ENCODE peak calls at places on chromosomes 11 and 22, in five cellular contexts. One of them, this sample, is unnamed.

GRCh38 chr11:117439256-117439655 is 111.6 kb downstream of the CEP164 start:
- DNase-seq in body of pancreas: no peak
- DNase-seq in dorsolateral prefrontal cortex: no peak
- DNase-seq in fibroblast of lung: no peak
- DNase-seq in psoas muscle: no peak
- DNase-seq in this sample: no peak

GRCh38 chr22:37965940-37966664 is 12.6 kb downstream of the POLR2F start:
- DNase-seq in body of pancreas: no peak
- DNase-seq in fibroblast of lung: no peak
- DNase-seq in psoas muscle: no peak
- DNase-seq in dorsolateral prefrontal cortex: no peak
- DNase-seq in this sample: no peak

GRCh38 chr22:45424241-45424731 is 10.8 kb downstream of the RIBC2 start:
- DNase-seq in dorsolateral prefrontal cortex: no peak
- DNase-seq in body of pancreas: peak; percentile 56
- DNase-seq in fibroblast of lung: no peak
- DNase-seq in psoas muscle: no peak
- DNase-seq in this sample: no peak

GRCh38 chr11:61488651-61489291 is 19.8 kb upstream of the LRRC10B start:
- DNase-seq in fibroblast of lung: peak; percentile 45
- DNase-seq in body of pancreas: peak; percentile 80
- DNase-seq in psoas muscle: peak; percentile 64
- DNase-seq in dorsolateral prefrontal cortex: no peak
- DNase-seq in this sample: no peak

GRCh38 chr11:73285721-73286120 is 13.6 kb downstream of the P2RY6 start:
- DNase-seq in dorsolateral prefrontal cortex: no peak
- DNase-seq in body of pancreas: no peak
- DNase-seq in fibroblast of lung: no peak
- DNase-seq in psoas muscle: no peak
- DNase-seq in this sample: no peak

GRCh38 chr22:41147722-41148121 is 55.3 kb downstream of the EP300 start:
- DNase-seq in psoas muscle: no peak
- DNase-seq in body of pancreas: no peak
- DNase-seq in dorsolateral prefrontal cortex: no peak
- DNase-seq in fibroblast of lung: no peak
- DNase-seq in this sample: no peak

GRCh38 chr11:131408011-131408640 is 37.7 kb downstream of the NTM start:
- DNase-seq in fibroblast of lung: peak; percentile 18
- DNase-seq in dorsolateral prefrontal cortex: no peak
- DNase-seq in psoas muscle: no peak
- DNase-seq in body of pancreas: peak; percentile 61
- DNase-seq in this sample: peak; percentile 10

GRCh38 chr22:29762263-29762662 is 4.5 kb downstream of the ZMAT5 start:
- DNase-seq in body of pancreas: no peak
- DNase-seq in psoas muscle: no peak
- DNase-seq in fibroblast of lung: no peak
- DNase-seq in dorsolateral prefrontal cortex: no peak
- DNase-seq in this sample: no peak

GRCh38 chr11:10575999-10576398 is 7.5 kb upstream of the LYVE1 start:
- DNase-seq in body of pancreas: no peak
- DNase-seq in fibroblast of lung: no peak
- DNase-seq in dorsolateral prefrontal cortex: no peak
- DNase-seq in psoas muscle: no peak
- DNase-seq in this sample: no peak

GRCh38 chr11:111944139-111944538 is 7.0 kb downstream of the DIXDC1 start:
- DNase-seq in psoas muscle: no peak
- DNase-seq in body of pancreas: no peak
- DNase-seq in dorsolateral prefrontal cortex: no peak
- DNase-seq in fibroblast of lung: peak; percentile 67
- DNase-seq in this sample: no peak

GRCh38 chr22:47213571-47214230 is 451.3 kb downstream of the TBC1D22A start:
- DNase-seq in body of pancreas: no peak
- DNase-seq in psoas muscle: no peak
- DNase-seq in dorsolateral prefrontal cortex: no peak
- DNase-seq in fibroblast of lung: peak; percentile 20
- DNase-seq in this sample: peak; percentile 33

GRCh38 chr11:122163420-122163819 is 47.4 kb upstream of the BLID start:
- DNase-seq in psoas muscle: no peak
- DNase-seq in dorsolateral prefrontal cortex: no peak
- DNase-seq in body of pancreas: no peak
- DNase-seq in fibroblast of lung: no peak
- DNase-seq in this sample: no peak

GRCh38 chr11:123603666-123604065 is 50.8 kb downstream of the SCN3B start:
- DNase-seq in fibroblast of lung: no peak
- DNase-seq in psoas muscle: no peak
- DNase-seq in dorsolateral prefrontal cortex: no peak
- DNase-seq in body of pancreas: no peak
- DNase-seq in this sample: no peak

GRCh38 chr11:109994896-109995295 is 98.3 kb upstream of the ZC3H12C start:
- DNase-seq in fibroblast of lung: no peak
- DNase-seq in body of pancreas: no peak
- DNase-seq in dorsolateral prefrontal cortex: no peak
- DNase-seq in psoas muscle: no peak
- DNase-seq in this sample: no peak

GRCh38 chr11:97794876-97795275 is 1225.9 kb upstream of the CNTN5 start:
- DNase-seq in fibroblast of lung: no peak
- DNase-seq in dorsolateral prefrontal cortex: no peak
- DNase-seq in body of pancreas: no peak
- DNase-seq in psoas muscle: no peak
- DNase-seq in this sample: no peak

GRCh38 chr11:109138200-109138599 is 283.8 kb upstream of the C11orf87 start:
- DNase-seq in psoas muscle: no peak
- DNase-seq in fibroblast of lung: peak; percentile 3
- DNase-seq in dorsolateral prefrontal cortex: no peak
- DNase-seq in body of pancreas: no peak
- DNase-seq in this sample: peak; percentile 6

GRCh38 chr22:44761025-44761424 is 8.7 kb downstream of the ARHGAP8 start:
- DNase-seq in psoas muscle: no peak
- DNase-seq in fibroblast of lung: no peak
- DNase-seq in dorsolateral prefrontal cortex: no peak
- DNase-seq in body of pancreas: no peak
- DNase-seq in this sample: no peak

GRCh38 chr11:84714316-84714780 is 912.8 kb downstream of the DLG2 start:
- DNase-seq in fibroblast of lung: peak; percentile 2
- DNase-seq in dorsolateral prefrontal cortex: no peak
- DNase-seq in psoas muscle: peak; percentile 37
- DNase-seq in body of pancreas: peak; percentile 75
- DNase-seq in this sample: peak; percentile 15

DNA sequence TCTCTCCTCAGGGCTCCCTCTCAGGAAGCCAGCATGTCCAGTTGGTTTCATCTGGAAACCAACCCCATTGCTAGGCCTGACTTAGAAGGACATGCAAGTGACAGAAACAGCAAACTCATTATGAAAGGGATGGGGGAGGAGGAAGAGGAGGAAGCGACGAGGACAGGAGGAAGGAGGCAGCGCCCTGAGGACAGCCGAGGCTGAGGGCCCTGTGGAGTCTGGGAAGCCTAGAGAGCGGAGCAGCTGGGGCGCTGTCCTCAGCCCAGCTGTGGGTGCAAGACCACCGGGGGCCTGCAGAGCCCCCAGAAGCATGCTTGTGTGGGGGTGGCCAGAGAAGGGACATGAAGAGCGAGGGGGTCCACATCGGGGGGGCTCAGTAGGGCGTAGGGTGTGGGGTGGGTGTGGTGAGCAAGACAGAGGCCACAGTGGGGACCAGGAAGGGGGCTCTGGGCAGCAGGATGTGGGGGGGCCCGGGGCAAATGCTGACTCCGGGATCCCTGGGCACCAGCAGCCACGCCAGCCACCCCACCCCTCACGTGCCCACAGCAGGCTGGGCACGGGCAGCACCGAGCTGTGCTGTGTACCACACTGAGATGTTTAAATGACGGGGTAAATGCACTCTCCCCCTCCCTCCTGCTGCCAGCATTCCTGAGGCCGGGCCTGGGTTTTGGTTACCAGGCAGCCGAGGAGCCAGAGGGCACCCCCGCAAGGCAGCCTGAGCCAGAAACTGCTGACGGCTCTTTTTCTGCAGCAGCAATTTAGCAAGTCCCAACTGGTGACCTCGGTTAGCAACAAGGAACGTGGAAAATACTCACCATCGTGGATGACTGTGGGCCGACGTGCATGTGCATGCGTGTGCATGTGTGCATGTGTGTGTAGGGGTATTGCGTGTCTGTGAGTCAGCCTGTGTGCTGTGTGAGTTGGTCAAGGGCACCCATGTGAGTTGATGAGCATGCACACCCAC is 82.7 kb upstream of the LINC01488 start:
- DNase-seq in dorsolateral prefrontal cortex: no peak
- DNase-seq in fibroblast of lung: peak; percentile 51
- DNase-seq in body of pancreas: peak; percentile 55
- DNase-seq in psoas muscle: no peak
- DNase-seq in this sample: peak; percentile 71
- H3K27ac ChIP-seq in dorsolateral prefrontal cortex: no peak overlapping the region
- H3K27ac ChIP-seq in fibroblast of lung: no peak overlapping the region
- H3K27ac ChIP-seq in body of pancreas: no peak overlapping the region
- H3K27ac ChIP-seq in psoas muscle: no peak overlapping the region
- H3K27ac ChIP-seq in this sample: peak overlapping the region; percentile 82

GRCh38 chr11:72024073-72024749 is 25.5 kb downstream of the IL18BP start:
- DNase-seq in fibroblast of lung: no peak
- DNase-seq in body of pancreas: no peak
- DNase-seq in dorsolateral prefrontal cortex: no peak
- DNase-seq in psoas muscle: no peak
- DNase-seq in this sample: no peak
- H3K27ac ChIP-seq in fibroblast of lung: no peak overlapping the region
- H3K27ac ChIP-seq in body of pancreas: no peak overlapping the region
- H3K27ac ChIP-seq in dorsolateral prefrontal cortex: no peak overlapping the region
- H3K27ac ChIP-seq in psoas muscle: peak overlapping the region; percentile 50
- H3K27ac ChIP-seq in this sample: peak overlapping the region; percentile 80

GRCh38 chr11:119684361-119685072 is 44.5 kb downstream of the NECTIN1 start:
- DNase-seq in body of pancreas: peak; percentile 47
- DNase-seq in dorsolateral prefrontal cortex: no peak
- DNase-seq in psoas muscle: no peak
- DNase-seq in fibroblast of lung: peak; percentile 69
- DNase-seq in this sample: peak; percentile 89
- H3K27ac ChIP-seq in body of pancreas: no peak overlapping the region
- H3K27ac ChIP-seq in dorsolateral prefrontal cortex: no peak overlapping the region
- H3K27ac ChIP-seq in psoas muscle: no peak overlapping the region
- H3K27ac ChIP-seq in fibroblast of lung: peak overlapping the region; percentile 32
- H3K27ac ChIP-seq in this sample: peak overlapping the region; percentile 87

GRCh38 chr11:86681039-86681745 is 8.8 kb upstream of the ME3 start:
- DNase-seq in psoas muscle: no peak
- DNase-seq in fibroblast of lung: no peak
- DNase-seq in body of pancreas: no peak
- DNase-seq in dorsolateral prefrontal cortex: no peak
- DNase-seq in this sample: no peak
- H3K27ac ChIP-seq in psoas muscle: peak overlapping the region; percentile 31
- H3K27ac ChIP-seq in fibroblast of lung: no peak overlapping the region
- H3K27ac ChIP-seq in body of pancreas: no peak overlapping the region
- H3K27ac ChIP-seq in dorsolateral prefrontal cortex: peak overlapping the region; percentile 19
- H3K27ac ChIP-seq in this sample: no peak overlapping the region

GRCh38 chr11:129445226-129445625 is 69.6 kb downstream of the BARX2 start:
- DNase-seq in fibroblast of lung: no peak
- DNase-seq in body of pancreas: no peak
- DNase-seq in psoas muscle: no peak
- DNase-seq in dorsolateral prefrontal cortex: no peak
- DNase-seq in this sample: no peak
- H3K27ac ChIP-seq in fibroblast of lung: no peak overlapping the region
- H3K27ac ChIP-seq in body of pancreas: no peak overlapping the region
- H3K27ac ChIP-seq in psoas muscle: no peak overlapping the region
- H3K27ac ChIP-seq in dorsolateral prefrontal cortex: no peak overlapping the region
- H3K27ac ChIP-seq in this sample: no peak overlapping the region

GRCh38 chr11:126606484-126606883 is 251.0 kb downstream of the ST3GAL4 start:
- DNase-seq in dorsolateral prefrontal cortex: no peak
- DNase-seq in fibroblast of lung: no peak
- DNase-seq in psoas muscle: no peak
- DNase-seq in body of pancreas: no peak
- DNase-seq in this sample: no peak

GRCh38 chr11:126607776-126608625 is 252.5 kb downstream of the ST3GAL4 start:
- DNase-seq in body of pancreas: no peak
- DNase-seq in dorsolateral prefrontal cortex: no peak
- DNase-seq in psoas muscle: no peak
- DNase-seq in fibroblast of lung: no peak
- DNase-seq in this sample: no peak

GRCh38 chr11:126608626-126609010 is 253.1 kb downstream of the ST3GAL4 start:
- DNase-seq in psoas muscle: no peak
- DNase-seq in dorsolateral prefrontal cortex: no peak
- DNase-seq in fibroblast of lung: no peak
- DNase-seq in body of pancreas: no peak
- DNase-seq in this sample: no peak

GRCh38 chr11:126604461-126604860 is 249.0 kb downstream of the ST3GAL4 start:
- DNase-seq in body of pancreas: no peak
- DNase-seq in dorsolateral prefrontal cortex: no peak
- DNase-seq in psoas muscle: no peak
- DNase-seq in fibroblast of lung: no peak
- DNase-seq in this sample: no peak

DNA sequence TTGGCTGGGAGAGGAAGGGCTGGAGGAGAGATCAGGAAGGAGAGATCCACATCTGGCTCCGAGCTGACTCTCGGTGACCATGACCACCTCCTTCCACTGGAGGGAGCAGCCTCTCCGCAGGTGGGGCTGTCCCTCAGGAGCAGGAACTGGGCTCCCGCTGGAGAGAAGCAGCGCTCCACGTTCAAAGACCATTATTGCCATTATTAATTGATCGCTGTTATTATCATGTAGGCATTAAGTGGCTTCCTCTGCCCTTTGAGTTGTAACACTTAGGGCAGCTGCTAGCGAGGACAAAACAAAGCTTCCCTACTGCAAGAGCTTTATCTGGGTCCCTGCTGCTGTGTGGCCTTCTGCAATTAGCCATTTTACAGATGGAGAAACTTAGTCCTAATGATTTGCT is 251.9 kb downstream of the ST3GAL4 start:
- DNase-seq in body of pancreas: peak; percentile 70
- DNase-seq in psoas muscle: peak; percentile 38
- DNase-seq in dorsolateral prefrontal cortex: peak; percentile 63
- DNase-seq in fibroblast of lung: peak; percentile 25
- DNase-seq in this sample: peak; percentile 68
- H3K27ac ChIP-seq in body of pancreas: no peak overlapping the region
- H3K27ac ChIP-seq in psoas muscle: no peak overlapping the region
- H3K27ac ChIP-seq in dorsolateral prefrontal cortex: no peak overlapping the region
- H3K27ac ChIP-seq in fibroblast of lung: no peak overlapping the region
- H3K27ac ChIP-seq in this sample: no peak overlapping the region

DNA sequence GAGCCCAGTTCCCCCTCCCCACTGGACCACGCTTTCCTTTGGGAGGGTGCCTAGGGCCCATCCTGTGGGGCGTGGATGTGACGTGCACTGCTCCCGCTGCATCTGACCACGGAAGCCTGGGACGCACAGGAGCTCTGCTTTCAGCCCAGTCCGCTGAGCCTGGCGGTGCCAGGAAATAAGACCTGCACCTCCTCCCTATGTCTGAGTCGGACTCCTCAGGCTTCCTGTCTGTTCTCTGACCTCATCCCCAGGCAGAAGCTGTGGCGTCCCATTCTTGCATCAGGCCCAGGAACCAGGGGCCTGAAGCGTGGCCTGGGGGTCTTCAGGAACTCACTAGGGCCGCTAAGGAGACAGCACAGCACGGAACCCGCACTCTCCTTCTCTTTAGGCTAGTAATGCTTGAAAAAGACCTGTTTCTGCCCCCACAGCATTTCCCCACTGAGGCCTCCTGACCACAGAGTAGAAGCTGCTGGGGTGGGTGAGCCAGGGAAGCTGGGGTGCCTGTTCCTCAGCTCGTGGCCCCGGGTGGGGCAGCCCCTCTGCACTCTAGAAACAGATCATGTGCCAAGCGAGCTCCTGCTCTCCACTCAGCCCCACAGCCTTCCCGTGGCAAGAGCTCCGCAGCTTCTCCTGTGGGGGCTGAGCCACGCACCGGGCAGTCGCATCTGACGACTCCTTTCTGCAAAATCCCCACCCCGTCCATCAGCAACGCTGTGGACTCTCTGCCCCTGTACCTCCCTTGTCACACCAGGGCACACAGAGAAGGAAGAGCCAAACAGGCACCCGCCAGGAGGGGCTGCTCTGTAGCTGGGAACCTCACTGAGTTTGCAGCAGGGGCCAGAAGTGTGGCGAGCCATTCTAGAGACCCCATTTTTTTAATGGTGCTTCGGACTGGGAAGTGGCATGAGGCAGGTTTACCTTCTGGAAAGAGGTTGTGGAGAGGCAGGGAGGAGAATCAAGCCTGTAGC is 22.6 kb downstream of the MOV10L1 start:
- DNase-seq in fibroblast of lung: peak; percentile 61
- DNase-seq in dorsolateral prefrontal cortex: no peak
- DNase-seq in psoas muscle: no peak
- DNase-seq in body of pancreas: peak; percentile 11
- DNase-seq in this sample: peak; percentile 6
- H3K27ac ChIP-seq in fibroblast of lung: no peak overlapping the region
- H3K27ac ChIP-seq in dorsolateral prefrontal cortex: no peak overlapping the region
- H3K27ac ChIP-seq in psoas muscle: no peak overlapping the region
- H3K27ac ChIP-seq in body of pancreas: no peak overlapping the region
- H3K27ac ChIP-seq in this sample: no peak overlapping the region